ENCODE peak calls at places on chromosome 11, in six cellular contexts. H, M, N, Y, C and X are unnamed samples.

GRCh38 chr11:125591659-125592304 is 870 bp upstream of the STT3A start:
- DNase-seq in Y (peak; percentile 26), C (peak; percentile 62), N (no peak), M (no peak), H (peak; percentile 58), X (peak; percentile 52)

GRCh38 chr11:84981296-84981695 is 645.8 kb downstream of the DLG2 start:
- DNase-seq in Y (no peak), C (no peak), N (no peak), H (peak; percentile 12), M (no peak), X (no peak)

GRCh38 chr11:102633385-102634026 is 8.4 kb upstream of the MMP20 start:
- DNase-seq in N (no peak), M (no peak), C (no peak), Y (no peak), H (no peak), X (no peak)

GRCh38 chr11:94185387-94186084 is 56.9 kb downstream of the PANX1 start:
- DNase-seq in M (no peak), C (peak; percentile 77), Y (no peak), N (peak; percentile 85), H (peak; percentile 55), X (no peak)

GRCh38 chr11:126583101-126583500 is 227.6 kb downstream of the ST3GAL4 start:
- DNase-seq in C (no peak), Y (no peak), M (no peak), N (no peak), H (no peak), X (no peak)

GRCh38 chr11:67404515-67405195 is 772 bp downstream of the TBC1D10C start:
- DNase-seq in H (no peak), N (no peak), Y (no peak), C (no peak), M (no peak), X (no peak)

GRCh38 chr11:16321148-16321547 is 35.2 kb downstream of the SOX6 start:
- DNase-seq in H (no peak), Y (no peak), N (no peak), C (no peak), M (no peak), X (no peak)

GRCh38 chr11:44634401-44635281 is 69.2 kb downstream of the CD82 start:
- DNase-seq in Y (no peak), H (peak; percentile 55), C (peak; percentile 78), M (peak; percentile 60), N (peak; percentile 30), X (no peak)

GRCh38 chr11:34830035-34830434 is 86.1 kb downstream of the APIP start:
- DNase-seq in M (no peak), Y (no peak), C (no peak), N (no peak), H (no peak), X (no peak)

GRCh38 chr11:75425422-75425821 is 7.6 kb downstream of the KLHL35 start:
- DNase-seq in H (no peak), M (peak; percentile 38), Y (no peak), N (no peak), C (no peak), X (no peak)
- TF ChIP-seq CTCF in H (peak; percentile 57), M (peak; percentile 49), Y (peak; percentile 41), N (peak; percentile 29), C (no peak), X (no peak)

GRCh38 chr11:120912504-120912903 is 111.4 kb upstream of the TBCEL start:
- DNase-seq in H (peak; percentile 77), N (peak; percentile 10), C (peak; percentile 25), M (peak; percentile 51), Y (no peak), X (no peak)
- TF ChIP-seq CTCF in H (peak; percentile 62), N (peak; percentile 47), C (no peak), M (peak; percentile 27), Y (peak; percentile 39), X (no peak)

DNA sequence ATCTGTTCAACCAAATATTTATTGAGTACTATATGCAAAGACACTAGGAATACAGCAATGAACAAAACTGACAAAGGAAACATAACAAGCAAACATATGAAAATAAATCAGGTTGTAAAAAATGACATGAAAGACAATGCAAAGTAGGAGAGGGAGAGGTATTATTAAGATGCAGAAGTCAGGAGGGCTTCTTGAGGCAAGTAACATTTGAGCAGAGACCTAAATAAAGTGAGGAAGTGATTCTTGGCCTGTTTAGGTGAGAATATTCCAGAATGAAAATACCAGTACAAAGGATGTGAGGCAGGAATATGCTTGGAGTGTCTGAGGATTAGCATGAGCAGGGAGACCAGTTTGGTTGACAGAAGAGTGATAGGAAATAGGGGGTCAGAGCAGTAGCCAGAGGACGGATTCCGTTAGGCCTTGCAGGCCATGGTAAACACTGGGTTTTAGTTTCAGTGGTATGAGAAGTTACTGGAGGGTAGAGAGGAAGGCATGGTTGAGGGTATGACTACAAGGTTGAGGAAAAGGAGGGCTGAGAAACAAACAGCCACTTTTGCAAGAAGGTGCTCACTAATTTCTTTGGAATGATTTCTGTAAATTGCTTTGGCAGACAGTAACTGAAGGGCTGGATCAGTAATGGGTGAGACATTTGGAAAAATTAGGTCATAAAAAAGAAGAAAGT is 191.8 kb downstream of the SWAP70 start:
- DNase-seq in C (peak; percentile 67), N (no peak), Y (no peak), H (no peak), M (no peak), X (no peak)
- TF ChIP-seq CTCF in C (no peak), N (no peak), Y (no peak), H (no peak), M (no peak), X (no peak)

GRCh38 chr11:70085815-70086769 is 8.0 kb downstream of the ANO1 start:
- DNase-seq in H (no peak), M (no peak), Y (no peak), C (no peak), N (no peak), X (no peak)

GRCh38 chr11:70080763-70081162 is 2.6 kb downstream of the ANO1 start:
- DNase-seq in H (no peak), N (no peak), M (peak; percentile 42), Y (no peak), C (no peak), X (no peak)

GRCh38 chr11:70084046-70084984 is 6.2 kb downstream of the ANO1 start:
- DNase-seq in M (no peak), H (no peak), Y (no peak), C (no peak), N (no peak), X (no peak)

GRCh38 chr11:70079691-70080090 is 1.6 kb downstream of the ANO1 start:
- DNase-seq in M (no peak), N (no peak), Y (no peak), H (no peak), C (no peak), X (no peak)

DNA sequence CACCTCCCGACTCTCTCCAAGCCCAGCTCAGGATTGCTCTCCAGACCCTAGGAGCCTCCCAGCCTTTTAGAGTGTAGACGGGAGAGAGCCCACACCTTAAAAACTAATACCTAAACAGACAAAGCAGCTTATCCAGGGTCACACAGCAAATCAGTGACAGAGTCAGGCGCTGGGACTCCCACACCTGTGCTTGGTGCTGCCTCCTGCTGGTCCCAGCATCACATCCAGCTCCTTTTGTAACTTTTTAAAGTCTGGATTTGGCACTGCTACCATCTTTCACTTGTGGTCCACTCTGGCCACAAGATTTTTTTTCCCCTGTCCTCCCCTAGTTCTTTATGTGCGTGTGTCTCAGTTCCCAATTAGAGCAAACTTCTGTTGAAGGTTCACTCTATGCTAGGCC is 4.7 kb downstream of the ANO1 start:
- DNase-seq in Y (no peak), H (no peak), N (no peak), C (no peak), M (peak; percentile 21), X (no peak)
- TF ChIP-seq CTCF in Y (peak; percentile 48), H (peak; percentile 50), N (peak; percentile 43), C (no peak), M (peak; percentile 34), X (no peak)

DNA sequence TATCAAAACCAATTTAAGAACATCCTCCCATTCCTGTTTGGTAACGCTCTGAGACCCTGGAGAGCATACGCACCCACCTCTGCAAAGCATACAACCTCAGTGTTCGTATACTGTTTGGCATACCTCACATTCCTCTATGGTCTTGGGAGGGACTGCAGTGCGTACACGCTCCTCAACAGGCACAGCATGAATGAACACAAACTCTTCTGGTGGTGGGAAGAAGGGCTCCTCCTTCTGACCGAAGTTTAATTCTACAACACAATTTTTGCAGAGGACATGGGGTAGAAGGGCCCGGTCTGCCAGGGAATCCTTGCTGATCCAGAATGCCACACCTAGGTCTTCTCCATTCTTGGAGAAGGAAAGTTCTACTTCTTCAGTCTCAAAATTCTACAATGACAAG is 5.3 kb downstream of the HNRNPUL2 start:
- DNase-seq in M (peak; percentile 68), H (peak; percentile 84), C (peak; percentile 48), N (no peak), Y (no peak), X (no peak)
- TF ChIP-seq CTCF in M (no peak), H (peak; percentile 52), C (no peak), N (peak; percentile 26), Y (peak; percentile 38), X (no peak)

GRCh38 chr11:114440971-114441810 is 1.9 kb downstream of the REXO2 start:
- DNase-seq in Y (no peak), C (peak; percentile 12), N (no peak), M (no peak), H (no peak), X (no peak)

GRCh38 chr11:114440121-114440860 is 1.0 kb downstream of the REXO2 start:
- DNase-seq in Y (no peak), N (no peak), H (peak; percentile 36), M (no peak), C (peak; percentile 9), X (no peak)

GRCh38 chr11:114438303-114438702 is 964 bp upstream of the REXO2 start:
- DNase-seq in C (no peak), M (no peak), N (no peak), Y (no peak), H (peak; percentile 42), X (no peak)

GRCh38 chr11:114441921-114442320 is 2.7 kb downstream of the REXO2 start:
- DNase-seq in N (no peak), H (no peak), Y (no peak), C (no peak), M (no peak), X (no peak)

GRCh38 chr11:114439229-114440120 is at the start of gene REXO2:
- DNase-seq in H (peak; percentile 98), Y (peak; percentile 86), M (peak; percentile 93), N (peak; percentile 80), C (peak; percentile 99), X (peak; percentile 85)
- TF ChIP-seq CTCF in H (no peak), Y (peak; percentile 43), M (no peak), N (peak; percentile 46), C (peak; percentile 26), X (no peak)

GRCh38 chr11:115276182-115276581 is 228.0 kb downstream of the CADM1 start:
- DNase-seq in Y (no peak), M (no peak), N (no peak), H (no peak), C (no peak), X (no peak)
- TF ChIP-seq CTCF in Y (no peak), M (no peak), N (no peak), H (no peak), C (no peak), X (no peak)